ENCODE peak calls at places on chromosomes 1 and 21, in eight cellular contexts. P is GM04503, G is endothelial cell, W is RPMI8226, R is HS-27A, T is AG08396, D is T-helper 2 cell, V is NCI-H2171. H is an unnamed sample.

GRCh38 chr1:216015116-216015515 is 408.1 kb downstream of the USH2A start:
- DNase-seq in P (no peak), G (no peak), W (no peak), R (no peak), T (no peak), D (no peak), V (no peak), H (no peak)

GRCh38 chr1:41427943-41428735 is 56.3 kb downstream of the EDN2 start:
- DNase-seq in P (no peak), G (no peak), W (no peak), R (no peak), T (no peak), D (no peak), V (no peak), H (no peak)

GRCh38 chr1:11741919-11742598 is 6.1 kb downstream of the AGTRAP start:
- DNase-seq in P (no peak), G (no peak), W (peak), R (no peak), T (no peak), D (no peak), V (no peak), H (no peak)

GRCh38 chr1:247487057-247487456 is 29.2 kb upstream of the OR2B11 start:
- DNase-seq in P (peak), G (peak), W (peak), R (no peak), T (peak), D (no peak), V (no peak), H (peak)

GRCh38 chr21:45141507-45141906 is 67.1 kb downstream of the ADARB1 start:
- DNase-seq in P (no peak), G (no peak), W (no peak), R (no peak), T (no peak), D (no peak), V (no peak), H (no peak)

GRCh38 chr1:217048104-217048707 is 325.0 kb upstream of the ESRRG start:
- DNase-seq in P (no peak), G (peak), W (peak), R (no peak), T (no peak), D (no peak), V (no peak), H (peak)

GRCh38 chr1:155909894-155910293 is 1.3 kb downstream of the RIT1 start:
- DNase-seq in P (no peak), G (no peak), W (no peak), R (no peak), T (no peak), D (no peak), V (no peak), H (no peak)

GRCh38 chr1:64111787-64112186 is 91.6 kb upstream of the UBE2U start:
- DNase-seq in P (no peak), G (no peak), W (no peak), R (no peak), T (no peak), D (no peak), V (no peak), H (no peak)

GRCh38 chr1:95604784-95605183 is 370.8 kb downstream of the RWDD3 start:
- DNase-seq in P (no peak), G (no peak), W (no peak), R (no peak), T (no peak), D (no peak), V (no peak), H (peak)

GRCh38 chr21:45293214-45293725 is 5.6 kb upstream of the POFUT2 start:
- DNase-seq in P (no peak), G (no peak), W (no peak), R (no peak), T (no peak), D (no peak), V (no peak), H (no peak)

GRCh38 chr1:210418863-210419641 is 90.3 kb downstream of the HHAT start:
- DNase-seq in P (no peak), G (no peak), W (no peak), R (no peak), T (no peak), D (no peak), V (no peak), H (no peak)

GRCh38 chr1:77415585-77415984 is 133.8 kb downstream of the AK5 start:
- DNase-seq in P (no peak), G (no peak), W (no peak), R (no peak), T (no peak), D (no peak), V (no peak), H (no peak)

GRCh38 chr1:168572669-168573068 is 3.7 kb upstream of the XCL1 start:
- DNase-seq in P (no peak), G (no peak), W (no peak), R (no peak), T (no peak), D (no peak), V (no peak), H (no peak)

GRCh38 chr1:44472614-44473262 is 67.7 kb downstream of the RNF220 start:
- DNase-seq in P (no peak), G (no peak), W (no peak), R (no peak), T (no peak), D (no peak), V (no peak), H (no peak)

GRCh38 chr1:42963378-42964005 is 4.8 kb upstream of the SLC2A1 start:
- DNase-seq in P (peak), G (no peak), W (peak), R (no peak), T (peak), D (no peak), V (no peak), H (no peak)

GRCh38 chr1:47507140-47507539 is 69.3 kb downstream of the FOXD2 start:
- DNase-seq in P (no peak), G (no peak), W (no peak), R (no peak), T (no peak), D (no peak), V (no peak), H (no peak)

GRCh38 chr1:108036796-108037545 is 72.0 kb upstream of the VAV3 start:
- DNase-seq in P (no peak), G (no peak), W (no peak), R (no peak), T (no peak), D (no peak), V (no peak), H (no peak)

GRCh38 chr1:41713141-41713540 is 205.6 kb downstream of the HIVEP3 start:
- DNase-seq in P (no peak), G (no peak), W (no peak), R (no peak), T (no peak), D (no peak), V (no peak), H (no peak)

GRCh38 chr1:2443285-2444137 is 31.1 kb upstream of the PEX10 start:
- DNase-seq in P (no peak), G (peak), W (peak), R (no peak), T (no peak), D (no peak), V (no peak), H (no peak)

GRCh38 chr1:93753766-93754763 is 72.4 kb upstream of the BCAR3 start:
- DNase-seq in P (peak), G (no peak), W (peak), R (peak), T (peak), D (no peak), V (no peak), H (no peak)

GRCh38 chr1:52554756-52555155 is 1.9 kb upstream of the TUT4 start:
- DNase-seq in P (no peak), G (no peak), W (no peak), R (no peak), T (no peak), D (no peak), V (no peak), H (no peak)

GRCh38 chr1:226761322-226761721 is 22.2 kb upstream of the ITPKB start:
- DNase-seq in P (no peak), G (no peak), W (no peak), R (no peak), T (no peak), D (no peak), V (no peak), H (no peak)

GRCh38 chr1:168050307-168050706 is 86.4 kb downstream of the GPR161 start:
- DNase-seq in P (no peak), G (no peak), W (no peak), R (no peak), T (no peak), D (no peak), V (no peak), H (no peak)

GRCh38 chr1:219333626-219334025 is 159.9 kb downstream of the LYPLAL1 start:
- DNase-seq in P (no peak), G (no peak), W (no peak), R (no peak), T (no peak), D (no peak), V (no peak), H (no peak)

GRCh38 chr1:99766378-99766800 is at the start of gene FRRS1:
- DNase-seq in P (peak), G (peak), W (peak), R (peak), T (peak), D (no peak), V (peak), H (peak)

GRCh38 chr1:203126866-203127671 is 457 bp upstream of the ADORA1 start:
- DNase-seq in P (no peak), G (no peak), W (no peak), R (no peak), T (no peak), D (no peak), V (no peak), H (no peak)

GRCh38 chr1:184270556-184270955 is 116.3 kb upstream of the C1orf21 start:
- DNase-seq in P (no peak), G (no peak), W (no peak), R (no peak), T (peak), D (no peak), V (no peak), H (no peak)

GRCh38 chr1:101357444-101357986 is 120.7 kb downstream of the S1PR1 start:
- DNase-seq in P (peak), G (peak), W (peak), R (peak), T (peak), D (peak), V (peak), H (peak)

GRCh38 chr1:51567653-51568052 is 48.6 kb upstream of the EPS15 start:
- DNase-seq in P (peak), G (no peak), W (no peak), R (no peak), T (peak), D (no peak), V (no peak), H (no peak)

GRCh38 chr1:205962821-205963221 is 19.6 kb upstream of the SLC26A9 start:
- DNase-seq in P (no peak), G (no peak), W (no peak), R (no peak), T (no peak), D (no peak), V (no peak), H (no peak)

GRCh38 chr1:40257313-40257687 is 736 bp upstream of the ZMPSTE24 start:
- DNase-seq in P (no peak), G (no peak), W (no peak), R (no peak), T (no peak), D (peak), V (no peak), H (no peak)

H was measured in SK-N-DZ.